ENCODE peak calls at places on chromosomes 2 and 18, in six cellular contexts. T is GM23248, C is tibial nerve, P is cardiac muscle cell, H is astrocyte of the spinal cord, Y is kidney epithelial cell. L is an unnamed sample.

GRCh38 chr2:225937625-225938024 is 538.1 kb downstream of the NYAP2 start:
- DNase-seq in T (peak; percentile 36), C (no peak), P (peak; percentile 37), H (peak; percentile 26), Y (no peak), L (peak; percentile 33)

GRCh38 chr2:147715807-147716206 is 129.0 kb upstream of the ACVR2A start:
- DNase-seq in T (peak; percentile 20), C (no peak), P (no peak), H (no peak), Y (no peak), L (no peak)

GRCh38 chr2:229313591-229313990 is 42.5 kb upstream of the PID1 start:
- DNase-seq in T (peak; percentile 90), C (no peak), P (no peak), H (peak; percentile 33), Y (no peak), L (peak; percentile 65)

GRCh38 chr18:26227051-26227672 is 917 bp downstream of the TAF4B start:
- DNase-seq in T (peak; percentile 39), C (no peak), P (no peak), H (peak; percentile 9), Y (no peak), L (peak; percentile 21)

GRCh38 chr18:49340446-49340845 is 120.0 kb downstream of the DYM start:
- DNase-seq in T (peak; percentile 82), C (no peak), P (no peak), H (peak; percentile 53), Y (no peak), L (peak; percentile 25)

GRCh38 chr2:101533611-101534601 is 59.0 kb upstream of the RFX8 start:
- DNase-seq in T (no peak), C (no peak), P (no peak), H (peak; percentile 37), Y (no peak), L (no peak)

GRCh38 chr2:227939271-227940027 is 68.0 kb downstream of the DAW1 start:
- DNase-seq in T (peak; percentile 39), C (no peak), P (peak; percentile 73), H (peak; percentile 41), Y (no peak), L (peak; percentile 21)

GRCh38 chr2:69386376-69386775 is 651 bp downstream of the GFPT1 start:
- DNase-seq in T (peak; percentile 17), C (no peak), P (no peak), H (no peak), Y (no peak), L (no peak)

GRCh38 chr18:74965682-74966081 is 243.3 kb downstream of the PTGR3 start:
- DNase-seq in T (no peak), C (no peak), P (no peak), H (no peak), Y (no peak), L (no peak)

GRCh38 chr2:167827352-167828097 is 419.9 kb downstream of the STK39 start:
- DNase-seq in T (no peak), C (no peak), P (no peak), H (no peak), Y (no peak), L (no peak)

GRCh38 chr2:175256806-175257585 is 75.5 kb upstream of the ATP5MC3 start:
- DNase-seq in T (no peak), C (no peak), P (no peak), H (no peak), Y (no peak), L (no peak)

GRCh38 chr2:127510073-127510472 is 16.2 kb downstream of the IWS1 start:
- DNase-seq in T (no peak), C (no peak), P (no peak), H (no peak), Y (no peak), L (no peak)

GRCh38 chr2:47070920-47071824 is 83.9 kb downstream of the STPG4 start:
- DNase-seq in T (peak; percentile 89), C (peak; percentile 84), P (no peak), H (peak; percentile 88), Y (peak; percentile 73), L (peak; percentile 14)

GRCh38 chr2:47069628-47070154 is 85.4 kb downstream of the STPG4 start:
- DNase-seq in T (peak; percentile 53), C (no peak), P (peak; percentile 85), H (peak; percentile 59), Y (no peak), L (peak; percentile 85)

GRCh38 chr2:47067788-47068407 is 87.2 kb downstream of the STPG4 start:
- DNase-seq in T (no peak), C (no peak), P (no peak), H (no peak), Y (no peak), L (no peak)

GRCh38 chr2:47070155-47070919 is 84.8 kb downstream of the STPG4 start:
- DNase-seq in T (peak; percentile 38), C (no peak), P (no peak), H (no peak), Y (no peak), L (no peak)

DNA sequence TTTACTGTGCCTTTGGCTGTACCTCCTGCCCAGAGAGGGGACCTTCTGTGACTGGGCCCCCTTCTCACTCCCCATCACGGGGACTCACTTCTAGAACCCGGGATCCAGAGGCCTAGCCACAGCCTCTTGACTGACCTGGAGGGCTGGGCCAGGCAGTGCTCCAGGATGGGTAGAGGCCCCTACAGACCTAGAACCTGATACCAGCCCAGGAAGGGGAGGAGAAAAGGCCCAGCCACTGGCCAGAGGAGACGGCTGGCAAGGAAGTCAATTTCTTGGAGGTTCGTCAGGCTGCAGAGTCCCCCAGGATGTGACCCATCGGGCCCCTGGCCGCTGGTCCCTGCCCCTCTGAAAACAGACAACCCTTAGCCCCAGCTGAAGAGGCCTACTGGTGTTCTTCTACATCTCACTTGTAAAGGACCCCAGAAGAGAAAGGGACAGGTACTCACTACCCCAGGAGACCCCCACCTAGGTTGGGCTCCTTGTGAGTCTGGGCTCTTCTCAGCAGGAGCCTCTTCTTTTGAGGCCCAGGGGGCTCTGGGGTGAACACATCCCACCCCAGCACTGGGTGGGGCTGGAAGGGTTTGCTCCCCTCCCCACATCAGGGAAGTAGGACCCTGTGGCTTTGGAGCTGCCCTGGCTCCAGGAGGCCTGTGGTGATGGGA is 86.0 kb downstream of the STPG4 start:
- DNase-seq in T (no peak), C (no peak), P (no peak), H (no peak), Y (no peak), L (no peak)
- H3K4me3 ChIP-seq in T (no peak overlapping the region), C (no peak overlapping the region), P (no peak overlapping the region), H (no peak overlapping the region), Y (no peak overlapping the region), L (no peak overlapping the region)

GRCh38 chr2:57598552-57598951 is 448.1 kb upstream of the VRK2 start:
- DNase-seq in T (no peak), C (no peak), P (no peak), H (no peak), Y (no peak), L (no peak)
- H3K4me3 ChIP-seq in T (no peak overlapping the region), C (no peak overlapping the region), P (no peak overlapping the region), H (no peak overlapping the region), Y (no peak overlapping the region), L (no peak overlapping the region)

GRCh38 chr2:240566203-240567136 is 1.8 kb upstream of the RNPEPL1 start:
- DNase-seq in T (peak; percentile 94), C (peak; percentile 88), P (peak; percentile 92), H (peak; percentile 69), Y (no peak), L (peak; percentile 67)
- H3K4me3 ChIP-seq in T (peak overlapping the region; percentile 82), C (peak overlapping the region; percentile 54), P (peak overlapping the region; percentile 1), H (peak overlapping the region; percentile 16), Y (peak overlapping the region; percentile 24), L (peak overlapping the region; percentile 31)

DNA sequence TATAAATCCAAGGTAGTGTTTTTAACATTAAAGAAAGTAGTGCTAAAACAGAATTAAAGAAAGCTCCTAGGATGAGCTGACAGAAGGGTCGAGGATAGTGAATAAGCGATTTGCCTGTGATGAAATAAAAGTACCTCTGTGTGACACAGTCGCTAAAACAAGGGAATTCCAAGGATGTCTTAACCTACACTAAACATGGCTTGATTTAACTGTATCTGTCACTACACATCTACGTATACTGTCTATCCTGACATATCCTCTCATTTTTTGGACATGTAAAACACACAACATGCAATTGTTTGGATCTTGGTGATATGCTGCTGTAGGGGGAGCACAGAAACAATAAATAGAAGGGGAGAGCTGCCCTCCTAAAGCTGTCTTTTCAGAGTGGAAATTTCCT is 580.8 kb upstream of the SLC8A1 start:
- DNase-seq in T (no peak), C (no peak), P (no peak), H (no peak), Y (no peak), L (no peak)
- H3K4me3 ChIP-seq in T (no peak overlapping the region), C (no peak overlapping the region), P (no peak overlapping the region), H (no peak overlapping the region), Y (no peak overlapping the region), L (no peak overlapping the region)

L was measured in bronchial epithelial cell.